ENCODE peak calls at places on chromosomes 12 and 14, in seven cellular contexts. S is CD4-positive, CD25-positive, alpha-beta regulatory T cell; G is aorta; X is spleen; D is breast epithelium; W is mesenchymal stem cell; P is astrocyte. E is an unnamed sample.

GRCh38 chr14:50173891-50174290 is 57.5 kb downstream of the SOS2 start:
- DNase-seq in X (no peak), D (no peak), S (no peak), G (no peak), P (peak; percentile 36), W (peak; percentile 10), E (no peak)

GRCh38 chr14:85437143-85437542 is 92.8 kb upstream of the FLRT2 start:
- DNase-seq in D (no peak), W (no peak), G (no peak), P (peak; percentile 94), X (no peak), S (no peak), E (no peak)

GRCh38 chr14:75254381-75254821 is 24.2 kb upstream of the FOS start:
- DNase-seq in W (no peak), D (peak; percentile 81), P (no peak), S (no peak), G (peak; percentile 48), X (no peak), E (no peak)

GRCh38 chr12:55738113-55739024 is 4.6 kb upstream of the GDF11 start:
- DNase-seq in D (peak; percentile 68), S (peak; percentile 92), G (peak; percentile 91), P (peak; percentile 79), X (peak; percentile 95), W (peak; percentile 91), E (peak; percentile 95)

GRCh38 chr12:102376251-102376747 is 104.1 kb downstream of the IGF1 start:
- DNase-seq in G (no peak), W (no peak), S (no peak), X (no peak), D (peak; percentile 36), P (peak; percentile 25), E (no peak)

GRCh38 chr14:24095196-24096068 is 1.3 kb downstream of the PCK2 start:
- DNase-seq in W (peak; percentile 63), X (peak; percentile 92), S (peak; percentile 84), P (no peak), D (no peak), G (peak; percentile 78), E (peak; percentile 48)

GRCh38 chr14:98904677-98905076 is 367.3 kb downstream of the BCL11B start:
- DNase-seq in W (no peak), D (no peak), S (no peak), X (no peak), P (no peak), G (no peak), E (no peak)

GRCh38 chr12:71125515-71125914 is 32.3 kb downstream of the TSPAN8 start:
- DNase-seq in X (no peak), P (no peak), D (no peak), W (no peak), S (no peak), G (no peak), E (no peak)

GRCh38 chr14:70671652-70672327 is 30.1 kb downstream of the TTC9 start:
- DNase-seq in W (no peak), S (no peak), P (no peak), G (no peak), X (no peak), D (no peak), E (no peak)

GRCh38 chr14:89416002-89416995 is 734 bp downstream of the FOXN3 start:
- DNase-seq in X (peak; percentile 98), P (peak; percentile 99), W (peak; percentile 98), S (peak; percentile 98), G (peak; percentile 99), D (peak; percentile 98), E (peak; percentile 92)

GRCh38 chr12:11482955-11483354 is 87.6 kb upstream of the PRB2 start:
- DNase-seq in D (no peak), X (no peak), G (no peak), S (no peak), W (no peak), P (peak; percentile 16), E (no peak)

GRCh38 chr12:51886021-51886710 is 1.7 kb upstream of the ANKRD33 start:
- DNase-seq in G (peak; percentile 91), D (peak; percentile 85), X (peak; percentile 86), W (peak; percentile 99), P (peak; percentile 91), S (peak; percentile 80), E (no peak)

GRCh38 chr14:65128096-65128495 is 25.8 kb upstream of the MAX start:
- DNase-seq in S (no peak), W (no peak), D (no peak), G (no peak), P (no peak), X (no peak), E (no peak)

GRCh38 chr14:69261761-69262331 is 1.9 kb downstream of the GALNT16 start:
- DNase-seq in W (no peak), G (no peak), P (no peak), S (no peak), X (no peak), D (no peak), E (no peak)

GRCh38 chr12:2853626-2854025 is 3.2 kb downstream of the TEX52 start:
- DNase-seq in D (peak; percentile 45), X (peak; percentile 87), W (peak; percentile 78), P (peak; percentile 49), S (peak; percentile 39), G (peak; percentile 88), E (peak; percentile 69)

GRCh38 chr14:100384819-100385813 is 62.0 kb downstream of the SLC25A47 start:
- DNase-seq in S (peak; percentile 48), W (peak; percentile 77), P (peak; percentile 64), D (no peak), G (no peak), X (no peak), E (peak; percentile 32)

GRCh38 chr14:86481105-86481504 is 951.2 kb downstream of the FLRT2 start:
- DNase-seq in S (no peak), X (no peak), P (peak; percentile 17), D (no peak), W (peak; percentile 48), G (no peak), E (no peak)

GRCh38 chr12:117009759-117010158 is 89.5 kb downstream of the TESC start:
- DNase-seq in P (no peak), W (no peak), S (no peak), X (no peak), D (no peak), G (no peak), E (no peak)

GRCh38 chr12:1594045-1594294 is 411 bp downstream of the FBXL14 start:
- DNase-seq in W (peak; percentile 66), D (no peak), X (peak; percentile 96), S (peak; percentile 80), P (no peak), G (peak; percentile 85), E (peak; percentile 46)

GRCh38 chr12:32860182-32860581 is 36.4 kb downstream of the PKP2 start:
- DNase-seq in D (no peak), S (no peak), X (no peak), W (no peak), P (peak; percentile 35), G (no peak), E (no peak)

GRCh38 chr12:23813206-23813605 is 136.3 kb downstream of the SOX5 start:
- DNase-seq in S (no peak), X (no peak), D (no peak), W (no peak), P (no peak), G (no peak), E (no peak)

GRCh38 chr14:52348279-52348678 is 34.2 kb downstream of the PTGER2 start:
- DNase-seq in W (no peak), D (no peak), S (no peak), X (no peak), G (no peak), P (no peak), E (no peak)

DNA sequence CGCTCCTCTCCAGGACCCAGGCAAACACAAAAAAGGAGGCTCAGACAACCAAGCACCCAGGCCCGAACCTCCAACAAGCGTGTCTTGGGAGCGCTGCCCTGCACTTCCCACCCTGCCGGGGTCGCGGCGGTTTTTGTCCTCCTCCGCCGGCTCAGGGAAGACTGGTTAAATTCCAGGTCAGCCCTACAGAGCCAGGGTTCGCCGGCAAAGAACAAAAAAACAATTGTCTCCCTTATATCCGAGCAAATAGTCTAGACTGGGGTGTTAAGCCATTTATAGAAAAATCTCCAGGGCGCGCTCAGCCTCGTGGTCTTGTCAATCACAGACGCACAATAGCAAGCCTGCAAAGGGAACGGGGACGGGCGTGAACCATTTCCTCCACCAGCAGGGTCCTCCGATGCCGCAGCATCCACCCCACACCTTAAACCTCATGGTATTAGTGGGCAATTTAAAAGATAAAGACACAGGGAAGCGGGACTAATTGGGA is 46.9 kb downstream of the BCAT1 start:
- DNase-seq in P (peak; percentile 47), W (no peak), G (peak; percentile 72), S (peak; percentile 10), D (no peak), X (no peak), E (no peak)
- H3K4me1 ChIP-seq in P (peaks cover 38% of the 10 kb centered on the region), W (peaks cover 8% of the 10 kb centered on the region), G (no peaks in the 10 kb centered on the region), S (peaks cover 17% of the 10 kb centered on the region), D (no peaks in the 10 kb centered on the region), X (peaks cover 14% of the 10 kb centered on the region), E (peaks cover 28% of the 10 kb centered on the region)

GRCh38 chr12:109131522-109132050 is 15.2 kb downstream of the ACACB start:
- DNase-seq in S (no peak), G (no peak), D (no peak), W (no peak), P (no peak), X (no peak), E (no peak)
- H3K4me3 ChIP-seq in S (no peak overlapping the region), G (no peak overlapping the region), D (no peak overlapping the region), W (no peak overlapping the region), P (no peak overlapping the region), X (no peak overlapping the region), E (no peak overlapping the region)

GRCh38 chr12:69932154-69932553 is 107.1 kb downstream of the MYRFL start:
- DNase-seq in X (no peak), D (no peak), G (no peak), P (no peak), W (no peak), S (no peak), E (no peak)

GRCh38 chr12:69935651-69936100 is 110.6 kb downstream of the MYRFL start:
- DNase-seq in D (peak; percentile 27), G (no peak), X (no peak), S (no peak), W (no peak), P (no peak), E (no peak)

GRCh38 chr12:69933115-69933552 is 108.1 kb downstream of the MYRFL start:
- DNase-seq in S (no peak), G (no peak), W (no peak), D (no peak), P (no peak), X (no peak), E (peak; percentile 58)

GRCh38 chr12:69934011-69934410 is 109.0 kb downstream of the MYRFL start:
- DNase-seq in P (no peak), W (no peak), D (no peak), S (no peak), X (no peak), G (no peak), E (no peak)

DNA sequence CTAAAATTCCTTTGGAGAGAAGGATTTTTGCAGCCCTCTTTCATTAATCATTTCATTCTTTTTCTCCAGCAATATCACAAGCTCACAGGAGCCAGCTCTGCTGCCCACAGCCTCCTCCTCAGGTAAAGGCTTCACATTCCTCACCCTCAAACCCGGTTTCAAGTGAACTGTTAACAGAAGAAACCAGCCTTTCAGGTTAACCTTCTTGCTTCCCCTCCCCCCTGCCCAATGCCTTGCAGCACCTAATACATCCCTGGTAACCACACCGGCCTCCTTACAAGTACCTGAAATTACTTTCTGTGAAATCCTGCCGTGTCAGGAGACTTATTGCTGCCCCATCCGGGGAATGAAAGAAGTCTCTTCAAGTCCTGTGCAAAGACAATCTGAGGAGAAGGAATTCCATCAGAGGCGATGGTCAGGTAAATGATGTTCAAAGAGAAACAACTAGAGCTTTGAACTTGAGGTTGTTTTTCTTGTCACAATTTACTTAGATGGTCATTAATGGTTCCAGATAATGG is 111.2 kb downstream of the MYRFL start:
- DNase-seq in W (no peak), P (no peak), S (no peak), X (no peak), G (no peak), D (peak; percentile 30), E (no peak)
- H3K4me1 ChIP-seq in W (peaks cover 2% of the 10 kb centered on the region), P (no peaks in the 10 kb centered on the region), S (no peaks in the 10 kb centered on the region), X (no peaks in the 10 kb centered on the region), G (no peaks in the 10 kb centered on the region), D (no peaks in the 10 kb centered on the region), E (peaks cover 11% of the 10 kb centered on the region)

GRCh38 chr14:104875811-104876210 is 10.7 kb downstream of the CEP170B start:
- DNase-seq in P (no peak), W (no peak), D (no peak), S (no peak), X (no peak), G (no peak), E (no peak)
- H3K4me3 ChIP-seq in P (no peak overlapping the region), W (no peak overlapping the region), D (no peak overlapping the region), S (no peak overlapping the region), X (no peak overlapping the region), G (no peak overlapping the region), E (no peak overlapping the region)

E was measured in HAP-1.